ENCODE peak calls at places on chromosome 6, in seven cellular contexts. Z is fibroblast of the aortic adventitia, S is fibroblast of pulmonary artery, X is thoracic aorta, I is foreskin fibroblast, B is MCF 10A, F is psoas muscle. P is an unnamed sample.

GRCh38 chr6:17042422-17043147 is 59.3 kb upstream of the STMND1 start:
- DNase-seq in Z (peak), S (peak), X (no peak), I (peak), B (peak), F (no peak), P (no peak)

GRCh38 chr6:73511796-73512195 is 9.0 kb downstream of the EEF1A1 start:
- DNase-seq in Z (no peak), S (no peak), X (no peak), I (no peak), B (peak), F (no peak), P (no peak)

GRCh38 chr6:424741-425417 is 33.3 kb downstream of the IRF4 start:
- DNase-seq in Z (no peak), S (no peak), X (no peak), I (no peak), B (no peak), F (no peak), P (no peak)

GRCh38 chr6:72642435-72642834 is 20.6 kb downstream of the KCNQ5 start:
- DNase-seq in Z (no peak), S (no peak), X (no peak), I (no peak), B (no peak), F (no peak), P (no peak)

GRCh38 chr6:3876131-3876530 is 27.0 kb downstream of the FAM50B start:
- DNase-seq in Z (peak), S (peak), X (no peak), I (peak), B (no peak), F (peak), P (no peak)

GRCh38 chr6:129440691-129441090 is 269.3 kb downstream of the ARHGAP18 start:
- DNase-seq in Z (peak), S (peak), X (no peak), I (peak), B (no peak), F (no peak), P (no peak)

GRCh38 chr6:170448317-170448716 is 104.8 kb downstream of the PSMB1 start:
- DNase-seq in Z (no peak), S (no peak), X (no peak), I (no peak), B (no peak), F (no peak), P (no peak)

GRCh38 chr6:167331565-167331964 is 6.7 kb downstream of the TTLL2 start:
- DNase-seq in Z (no peak), S (no peak), X (no peak), I (no peak), B (no peak), F (no peak), P (no peak)

GRCh38 chr6:16230953-16231352 is 7.4 kb upstream of the GMPR start:
- DNase-seq in Z (no peak), S (no peak), X (no peak), I (no peak), B (no peak), F (no peak), P (no peak)

GRCh38 chr6:35471836-35472345 is 3.7 kb downstream of the RPL10A start:
- DNase-seq in Z (no peak), S (no peak), X (no peak), I (peak), B (no peak), F (no peak), P (no peak)

GRCh38 chr6:3687847-3688246 is 63.7 kb downstream of the PXDC1 start:
- DNase-seq in Z (no peak), S (no peak), X (no peak), I (no peak), B (no peak), F (no peak), P (no peak)

GRCh38 chr6:170444056-170444505 is 109.0 kb downstream of the PSMB1 start:
- DNase-seq in Z (no peak), S (no peak), X (no peak), I (no peak), B (no peak), F (no peak), P (no peak)

GRCh38 chr6:34595332-34596090 is 39.4 kb upstream of the SPDEF start:
- DNase-seq in Z (peak), S (peak), X (no peak), I (peak), B (peak), F (no peak), P (no peak)

GRCh38 chr6:112781236-112781635 is 434.1 kb downstream of the RFPL4B start:
- DNase-seq in Z (peak), S (peak), X (no peak), I (peak), B (peak), F (no peak), P (no peak)

GRCh38 chr6:37648465-37649330 is 49.0 kb downstream of the MDGA1 start:
- DNase-seq in Z (no peak), S (no peak), X (no peak), I (peak), B (no peak), F (no peak), P (no peak)

GRCh38 chr6:131946992-131947955 is 3.9 kb downstream of the CCN2 start:
- DNase-seq in Z (peak), S (peak), X (no peak), I (no peak), B (no peak), F (no peak), P (no peak)

GRCh38 chr6:46044876-46045617 is 29.4 kb upstream of the CLIC5 start:
- DNase-seq in Z (peak), S (peak), X (peak), I (peak), B (peak), F (peak), P (no peak)

GRCh38 chr6:106727480-106728153 is 98.2 kb downstream of the QRSL1 start:
- DNase-seq in Z (no peak), S (no peak), X (no peak), I (peak), B (no peak), F (no peak), P (no peak)

GRCh38 chr6:144410059-144410458 is 124.9 kb downstream of the UTRN start:
- DNase-seq in Z (no peak), S (no peak), X (no peak), I (no peak), B (no peak), F (no peak), P (no peak)

GRCh38 chr6:13079096-13079758 is 249.1 kb downstream of the TBC1D7 start:
- DNase-seq in Z (no peak), S (no peak), X (no peak), I (peak), B (no peak), F (no peak), P (no peak)

GRCh38 chr6:154649723-154650122 is 83.5 kb upstream of the SCAF8 start:
- DNase-seq in Z (peak), S (peak), X (no peak), I (no peak), B (no peak), F (no peak), P (no peak)

GRCh38 chr6:89161326-89162046 is 15.6 kb downstream of the PM20D2 start:
- DNase-seq in Z (peak), S (no peak), X (no peak), I (peak), B (no peak), F (no peak), P (no peak)

GRCh38 chr6:104320896-104321295 is 538.8 kb downstream of the HACE1 start:
- DNase-seq in Z (no peak), S (no peak), X (no peak), I (no peak), B (no peak), F (no peak), P (no peak)

GRCh38 chr6:31597006-31597405 is 4.2 kb upstream of the NCR3 start:
- DNase-seq in Z (no peak), S (peak), X (no peak), I (peak), B (peak), F (no peak), P (no peak)

GRCh38 chr6:43764767-43765166 is 5.2 kb upstream of the VEGFA start:
- DNase-seq in Z (no peak), S (no peak), X (no peak), I (no peak), B (no peak), F (no peak), P (no peak)

GRCh38 chr6:26312096-26312463 is 52.9 kb upstream of the BTN3A2 start:
- DNase-seq in Z (no peak), S (peak), X (no peak), I (peak), B (peak), F (no peak), P (no peak)

GRCh38 chr6:142331075-142331551 is 29.3 kb downstream of the ADGRG6 start:
- DNase-seq in Z (no peak), S (peak), X (no peak), I (peak), B (no peak), F (no peak), P (no peak)

GRCh38 chr6:39444479-39445019 is 122.0 kb upstream of the KCNK16 start:
- DNase-seq in Z (no peak), S (no peak), X (no peak), I (no peak), B (no peak), F (no peak), P (no peak)

GRCh38 chr6:1820165-1820564 is 210.4 kb downstream of the FOXC1 start:
- DNase-seq in Z (peak), S (peak), X (no peak), I (peak), B (peak), F (no peak), P (no peak)

GRCh38 chr6:141426400-141426980 is 706.2 kb upstream of the GJE1 start:
- DNase-seq in Z (no peak), S (no peak), X (no peak), I (no peak), B (no peak), F (no peak), P (no peak)

GRCh38 chr6:155444120-155444917 is 11.3 kb downstream of the NOX3 start:
- DNase-seq in Z (peak), S (peak), X (no peak), I (no peak), B (no peak), F (no peak), P (no peak)

GRCh38 chr6:551405-551804 is 105.5 kb downstream of the HUS1B start:
- DNase-seq in Z (peak), S (peak), X (no peak), I (peak), B (peak), F (no peak), P (no peak)

GRCh38 chr6:166438211-166438861 is 55.6 kb upstream of the MPC1 start:
- DNase-seq in Z (no peak), S (no peak), X (no peak), I (peak), B (no peak), F (no peak), P (no peak)

GRCh38 chr6:1153696-1154245 is 158.1 kb upstream of the FOXQ1 start:
- DNase-seq in Z (peak), S (no peak), X (no peak), I (peak), B (no peak), F (no peak), P (no peak)

GRCh38 chr6:136761227-136761922 is 30.9 kb downstream of the MAP3K5 start:
- DNase-seq in Z (peak), S (peak), X (no peak), I (peak), B (no peak), F (peak), P (no peak)

DNA sequence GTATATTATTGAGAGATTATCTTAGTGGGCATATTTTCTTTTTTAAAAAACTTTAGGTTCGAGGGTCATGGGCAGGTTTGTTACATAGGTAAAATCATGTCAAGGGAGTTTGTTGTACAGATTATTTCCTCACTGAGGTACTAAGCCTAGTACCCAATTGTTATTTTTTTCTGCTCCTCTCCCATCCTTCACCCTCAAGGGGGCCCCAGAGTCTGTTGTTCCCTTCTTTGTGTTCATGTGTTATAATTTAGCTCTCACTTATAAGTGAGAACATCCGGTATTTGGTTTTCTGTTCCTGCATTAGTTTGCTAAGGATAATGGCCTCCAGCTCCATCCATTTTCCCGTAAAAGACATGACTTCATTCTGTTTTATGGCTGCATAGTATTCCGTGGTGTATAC is 247.9 kb upstream of the RAB32 start:
- DNase-seq in Z (no peak), S (no peak), X (no peak), I (no peak), B (no peak), F (no peak), P (no peak)
- TF ChIP-seq CTCF in Z (no peak), S (no peak), X (no peak), I (no peak), B (no peak), F (no peak), P (no peak)

DNA sequence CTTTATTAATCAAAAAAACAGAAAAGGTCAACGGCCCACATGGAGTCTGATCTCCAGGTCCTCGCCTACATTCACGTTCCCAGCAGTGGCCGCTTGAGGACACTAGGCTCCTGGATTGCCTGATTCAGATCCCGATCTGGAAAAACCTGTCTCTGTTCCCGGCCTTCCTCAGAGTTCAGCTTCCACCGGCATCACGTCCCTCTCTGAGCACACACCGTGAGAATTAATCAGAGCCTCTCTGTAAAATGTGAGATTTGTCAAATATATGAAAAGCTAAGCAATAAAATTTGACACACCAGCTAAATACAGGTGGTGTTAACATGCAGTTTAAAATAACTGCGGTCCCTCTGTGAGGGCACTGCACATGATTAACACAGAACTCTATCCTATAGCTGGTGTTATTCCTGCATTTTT is 122.8 kb upstream of the COL21A1 start:
- DNase-seq in Z (peak), S (peak), X (peak), I (peak), B (peak), F (peak), P (peak)
- TF ChIP-seq CTCF in Z (peak), S (peak), X (peak), I (peak), B (peak), F (peak), P (peak)

DNA sequence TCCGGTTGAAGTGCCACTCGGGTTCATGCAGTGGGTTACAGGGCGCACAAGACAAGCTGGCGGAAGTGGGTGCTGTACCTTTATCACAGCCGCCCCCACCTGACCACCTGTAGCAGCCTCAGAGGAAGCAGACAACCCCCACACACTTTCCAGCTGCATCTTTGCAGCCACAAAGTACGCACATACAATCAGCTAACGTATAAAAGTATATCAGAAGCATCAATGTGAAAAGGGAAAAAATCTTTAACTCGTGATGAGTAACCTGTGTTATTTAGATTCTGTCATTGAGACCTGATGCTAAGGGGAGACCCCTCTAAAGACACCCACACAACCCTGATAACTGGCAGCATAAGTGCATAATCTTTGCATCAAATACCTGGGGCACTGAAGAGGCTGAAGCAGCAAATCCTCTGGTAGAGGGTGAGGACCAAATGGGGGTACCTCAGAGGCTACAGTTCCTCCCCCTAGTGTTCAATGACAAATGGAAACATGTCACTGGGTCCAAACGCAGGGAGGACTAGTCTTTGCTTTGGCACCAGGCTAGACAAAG is 22.1 kb downstream of the BACH2 start:
- DNase-seq in Z (no peak), S (no peak), X (no peak), I (no peak), B (no peak), F (no peak), P (no peak)
- TF ChIP-seq CTCF in Z (no peak), S (no peak), X (no peak), I (no peak), B (no peak), F (no peak), P (no peak)

DNA sequence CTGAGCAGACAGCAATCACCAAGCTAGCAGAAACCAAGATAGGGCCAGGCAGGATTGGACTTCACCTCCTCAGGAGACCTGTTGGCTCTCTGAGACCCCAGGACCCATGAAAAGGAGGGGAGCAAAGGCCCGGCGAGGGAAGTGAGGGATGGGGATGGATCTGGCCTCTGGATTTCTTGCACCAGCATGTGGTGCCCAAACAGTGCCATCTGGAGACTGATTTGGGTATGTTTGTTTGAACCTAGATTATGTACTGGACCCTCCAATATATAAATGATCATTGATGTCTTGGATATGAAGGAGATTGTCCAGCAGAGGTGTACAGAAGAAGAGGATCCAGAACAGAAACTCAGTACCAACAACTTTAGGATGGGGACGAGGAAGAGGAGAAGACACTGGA is 83.4 kb upstream of the LY86 start:
- DNase-seq in Z (no peak), S (no peak), X (no peak), I (no peak), B (peak), F (no peak), P (no peak)
- TF ChIP-seq CTCF in Z (no peak), S (no peak), X (no peak), I (no peak), B (peak), F (no peak), P (no peak)

DNA sequence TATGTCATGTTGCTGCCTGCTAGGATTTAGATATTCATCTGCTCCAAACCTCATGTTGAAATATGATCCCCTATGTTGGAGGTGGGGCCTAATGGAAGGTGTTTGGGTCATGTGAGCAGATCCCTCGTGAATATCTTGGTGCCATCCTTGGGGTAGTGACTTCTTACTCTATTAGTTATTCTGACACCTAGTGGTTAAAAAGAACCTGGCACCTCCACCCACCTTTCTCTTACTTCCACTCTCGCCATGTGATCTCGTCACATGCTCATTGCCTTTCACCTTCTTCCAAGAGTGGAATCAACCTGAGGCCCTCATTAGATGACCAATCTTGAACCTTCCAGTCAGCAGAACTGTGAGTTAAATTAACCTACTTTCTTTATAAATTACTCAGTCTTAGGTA is 549.4 kb upstream of the SYNCRIP start:
- DNase-seq in Z (peak), S (peak), X (no peak), I (no peak), B (peak), F (no peak), P (no peak)
- TF ChIP-seq CTCF in Z (no peak), S (no peak), X (no peak), I (no peak), B (peak), F (no peak), P (peak)

GRCh38 chr6:32716396-32716795 is 24.8 kb upstream of the HLA-DQA2 start:
- DNase-seq in Z (no peak), S (no peak), X (no peak), I (no peak), B (no peak), F (no peak), P (no peak)
- TF ChIP-seq CTCF in Z (no peak), S (no peak), X (no peak), I (no peak), B (no peak), F (no peak), P (no peak)